ENCODE peak calls at places on chromosomes 4 and X, in four cellular contexts. O is GM12878, P is A549, L is HCT116. I is an unnamed sample.

GRCh38 chr4:129901205-129901604 is 805.3 kb downstream of the C4orf33 start:
- DNase-seq in O (no peak), P (no peak), L (no peak), I (no peak)

GRCh38 chr4:141328550-141329173 is 108.0 kb downstream of the ZNF330 start:
- DNase-seq in O (no peak), P (no peak), L (no peak), I (no peak)

GRCh38 chr4:175412161-175412560 is 399.9 kb downstream of the GPM6A start:
- DNase-seq in O (no peak), P (no peak), L (no peak), I (no peak)

GRCh38 chr4:116358633-116359222 is 726.6 kb downstream of the TRAM1L1 start:
- DNase-seq in O (peak; percentile 44), P (peak; percentile 75), L (peak; percentile 52), I (peak; percentile 73)

GRCh38 chrX:129618997-129619396 is 35.8 kb downstream of the APLN start:
- DNase-seq in O (no peak), P (no peak), L (no peak), I (no peak)

GRCh38 chr4:105936901-105937300 is 41.6 kb downstream of the NPNT start:
- DNase-seq in O (no peak), P (no peak), L (no peak), I (no peak)

GRCh38 chr4:105894570-105895323 is 524 bp upstream of the NPNT start:
- DNase-seq in O (no peak), P (no peak), L (peak; percentile 36), I (no peak)

GRCh38 chrX:45134303-45134702 is 66.4 kb downstream of the DIPK2B start:
- DNase-seq in O (no peak), P (no peak), L (no peak), I (no peak)

GRCh38 chr4:51836531-51836930 is 6.4 kb upstream of the DCUN1D4 start:
- DNase-seq in O (no peak), P (no peak), L (no peak), I (no peak)

GRCh38 chr4:94504545-94504944 is 52.8 kb downstream of the PDLIM5 start:
- DNase-seq in O (no peak), P (no peak), L (no peak), I (no peak)

GRCh38 chr4:3671571-3672464 is 94.4 kb upstream of the ADRA2C start:
- DNase-seq in O (no peak), P (peak; percentile 31), L (no peak), I (no peak)

GRCh38 chr4:8537041-8537461 is 43.1 kb upstream of the GPR78 start:
- DNase-seq in O (peak; percentile 92), P (peak; percentile 53), L (peak; percentile 58), I (peak; percentile 63)

GRCh38 chrX:153938226-153938786 is 3.5 kb upstream of the NAA10 start:
- DNase-seq in O (no peak), P (no peak), L (no peak), I (no peak)

GRCh38 chr4:146621-147020 is 22.3 kb downstream of the ZNF718 start:
- DNase-seq in O (no peak), P (no peak), L (no peak), I (no peak)
- H3K9me3 ChIP-seq in O (peaks cover 36% of the 10 kb centered on the region), P (peaks cover 51% of the 10 kb centered on the region), L (peaks cover 4% of the 10 kb centered on the region), I (no peaks in the 10 kb centered on the region)

GRCh38 chrX:3244203-3244743 is 102.2 kb downstream of the MXRA5 start:
- DNase-seq in O (no peak), P (no peak), L (no peak), I (no peak)

GRCh38 chrX:3250946-3251345 is 95.5 kb downstream of the MXRA5 start:
- DNase-seq in O (no peak), P (no peak), L (no peak), I (no peak)

DNA sequence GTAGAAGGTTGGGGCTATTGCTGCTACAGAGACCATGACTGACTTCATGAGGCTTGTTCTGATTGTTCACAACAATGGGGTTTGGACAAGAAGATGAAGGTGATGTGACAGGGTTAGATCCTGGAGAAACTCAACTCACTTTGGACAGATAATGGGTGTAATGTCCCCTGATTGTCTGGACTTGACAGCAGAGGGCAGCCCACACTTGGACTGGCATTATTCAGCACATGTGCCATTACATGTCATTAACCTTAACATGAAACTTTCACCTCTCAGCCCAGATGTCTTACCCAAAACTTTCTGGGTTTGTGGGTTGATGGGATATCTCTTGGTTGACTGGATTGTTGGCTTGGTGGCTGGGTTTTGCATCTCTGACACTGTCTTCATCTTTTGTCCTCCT is 101.5 kb downstream of the MXRA5 start:
- DNase-seq in O (no peak), P (peak; percentile 5), L (no peak), I (peak; percentile 8)
- TF ChIP-seq MAX in O (no peak), P (no peak), L (no peak), I (no peak)

GRCh38 chr4:170025523-170026252 is 507 bp downstream of the MFAP3L start:
- DNase-seq in O (no peak), P (peak; percentile 3), L (no peak), I (no peak)

GRCh38 chr4:170030121-170030520 is 3.9 kb upstream of the MFAP3L start:
- DNase-seq in O (no peak), P (no peak), L (no peak), I (no peak)

GRCh38 chr4:170022211-170022610 is 4.0 kb downstream of the MFAP3L start:
- DNase-seq in O (no peak), P (no peak), L (no peak), I (no peak)

GRCh38 chr4:170027181-170027829 is 1.1 kb upstream of the MFAP3L start:
- DNase-seq in O (peak; percentile 35), P (peak; percentile 93), L (peak; percentile 95), I (peak; percentile 86)

GRCh38 chr4:170026253-170026991 is at the start of gene MFAP3L:
- DNase-seq in O (no peak), P (peak; percentile 80), L (peak; percentile 75), I (peak; percentile 81)
- TF ChIP-seq POLR2A in O (peak; percentile 58), P (no peak), L (peak; percentile 50), I (no peak)

GRCh38 chr4:145681956-145682355 is 2.0 kb downstream of the C4orf51 start:
- DNase-seq in O (no peak), P (no peak), L (no peak), I (no peak)
- H3K9me3 ChIP-seq in O (no peaks in the 10 kb centered on the region), P (no peaks in the 10 kb centered on the region), L (no peaks in the 10 kb centered on the region), I (no peaks in the 10 kb centered on the region)

DNA sequence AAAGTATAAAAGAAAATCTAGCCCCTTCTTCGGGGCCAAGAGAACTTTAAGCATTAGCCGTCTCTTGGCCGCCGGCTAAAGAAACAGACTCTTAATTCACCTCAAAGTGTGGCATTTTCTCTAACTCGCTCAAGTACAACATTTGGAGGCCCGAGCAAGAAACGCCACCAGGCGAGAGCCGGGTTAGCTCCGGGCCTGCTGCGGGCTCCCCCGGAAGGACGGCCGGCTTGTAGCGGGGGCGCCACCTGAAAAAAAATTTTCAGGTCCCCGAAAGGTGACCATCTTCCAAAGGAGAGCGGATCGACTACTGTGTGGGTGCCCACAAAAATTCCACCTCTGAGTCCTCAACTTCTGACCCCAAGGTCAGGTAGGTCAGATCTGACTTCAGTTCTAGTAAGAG is 156.0 kb downstream of the DEFB131A start:
- DNase-seq in O (no peak), P (no peak), L (no peak), I (no peak)
- TF ChIP-seq MAX in O (no peak), P (no peak), L (no peak), I (no peak)

GRCh38 chr4:127782275-127783025 is at the start of gene HSPA4L:
- DNase-seq in O (peak; percentile 49), P (peak; percentile 72), L (peak; percentile 63), I (peak; percentile 89)
- TF ChIP-seq POLR2A in O (peak; percentile 80), P (peak; percentile 78), L (peak; percentile 91), I (peak; percentile 68)